ENCODE peak calls at places on chromosomes 2 and 18, in eight cellular contexts. Y, R, T, L, C, N, X and O are unnamed samples.

GRCh38 chr2:10985260-10985659 is 73.5 kb downstream of the KCNF1 start:
- DNase-seq in Y (no peak), R (no peak), T (peak; percentile 58), L (peak; percentile 20), C (no peak), N (no peak), X (no peak), O (no peak)

GRCh38 chr2:121993682-121994081 is 238.2 kb downstream of the TSN start:
- DNase-seq in Y (no peak), R (no peak), T (no peak), L (no peak), C (no peak), N (no peak), X (no peak), O (no peak)

GRCh38 chr2:218569661-218570500 is 1.2 kb downstream of the CNOT9 start:
- DNase-seq in Y (peak; percentile 72), R (no peak), T (peak; percentile 32), L (peak; percentile 62), C (peak; percentile 55), N (no peak), X (peak; percentile 56), O (peak; percentile 17)

GRCh38 chr18:76410033-76410432 is 85.0 kb downstream of the ZNF516 start:
- DNase-seq in Y (no peak), R (no peak), T (no peak), L (no peak), C (no peak), N (no peak), X (no peak), O (no peak)

GRCh38 chr2:127408004-127408806 is 10.0 kb upstream of the PROC start:
- DNase-seq in Y (peak; percentile 94), R (peak; percentile 37), T (peak; percentile 73), L (peak; percentile 83), C (peak; percentile 85), N (peak; percentile 57), X (peak; percentile 83), O (peak; percentile 62)

GRCh38 chr2:219701847-219702634 is 74.6 kb downstream of the SLC4A3 start:
- DNase-seq in Y (peak; percentile 21), R (no peak), T (no peak), L (peak; percentile 71), C (peak; percentile 68), N (no peak), X (peak; percentile 78), O (no peak)

GRCh38 chr2:12116228-12116750 is 369.9 kb downstream of the LPIN1 start:
- DNase-seq in Y (no peak), R (no peak), T (no peak), L (no peak), C (no peak), N (no peak), X (no peak), O (peak; percentile 74)

GRCh38 chr2:206846331-206846730 is 80.9 kb downstream of the FASTKD2 start:
- DNase-seq in Y (no peak), R (no peak), T (no peak), L (no peak), C (no peak), N (no peak), X (no peak), O (no peak)

GRCh38 chr2:64860321-64860751 is 128.9 kb upstream of the SLC1A4 start:
- DNase-seq in Y (no peak), R (no peak), T (no peak), L (no peak), C (no peak), N (no peak), X (no peak), O (peak; percentile 65)

GRCh38 chr2:64857581-64858471 is 131.4 kb upstream of the SLC1A4 start:
- DNase-seq in Y (peak; percentile 99), R (peak; percentile 39), T (no peak), L (peak; percentile 90), C (peak; percentile 67), N (no peak), X (peak; percentile 99), O (no peak)

GRCh38 chr2:64859208-64860161 is 129.7 kb upstream of the SLC1A4 start:
- DNase-seq in Y (peak; percentile 93), R (peak; percentile 86), T (peak; percentile 75), L (peak; percentile 96), C (peak; percentile 92), N (peak; percentile 63), X (peak; percentile 94), O (peak; percentile 74)

GRCh38 chr2:64860936-64861335 is 128.3 kb upstream of the SLC1A4 start:
- DNase-seq in Y (no peak), R (no peak), T (no peak), L (no peak), C (no peak), N (no peak), X (no peak), O (no peak)

GRCh38 chr2:64858541-64859031 is 130.6 kb upstream of the SLC1A4 start:
- DNase-seq in Y (no peak), R (no peak), T (no peak), L (no peak), C (no peak), N (no peak), X (no peak), O (no peak)
- H3K4me3 ChIP-seq in Y (no peak overlapping the region), R (no peak overlapping the region), T (no peak overlapping the region), L (no peak overlapping the region), C (no peak overlapping the region), N (no peak overlapping the region), X (no peak overlapping the region), O (no peak overlapping the region)

DNA sequence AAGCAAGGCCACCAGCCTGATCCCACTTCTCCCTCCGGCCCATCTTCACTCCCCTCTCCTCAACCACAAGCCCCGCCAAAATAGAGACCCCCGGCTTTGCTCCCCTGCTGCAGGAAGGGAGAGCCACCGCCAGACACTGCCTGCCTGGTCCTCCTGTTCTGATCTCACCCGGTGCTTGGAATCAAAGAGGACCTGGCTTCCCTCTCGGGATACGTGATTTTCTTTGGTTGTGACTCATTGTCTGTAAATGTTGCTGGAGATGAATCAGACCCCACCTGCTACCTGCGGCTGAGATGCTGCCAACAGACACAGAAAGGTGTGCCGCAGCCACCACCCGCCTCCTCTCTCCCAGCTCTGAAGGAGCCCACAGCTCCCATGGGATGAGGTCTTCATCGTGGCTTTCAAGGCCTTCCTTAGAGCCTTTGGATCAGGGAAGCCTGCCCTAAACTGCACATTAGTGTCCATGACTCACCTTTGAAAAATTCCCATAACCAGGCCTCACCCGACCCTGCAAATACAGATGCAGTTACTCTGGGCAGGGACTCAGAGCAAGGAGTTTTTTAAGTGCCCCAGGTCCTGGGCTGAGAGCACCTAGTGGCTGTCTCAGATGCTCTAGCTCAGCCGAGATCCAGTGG is 79.4 kb upstream of the ZNF532 start:
- DNase-seq in Y (peak; percentile 79), R (peak; percentile 71), T (peak; percentile 99), L (peak; percentile 77), C (peak; percentile 92), N (peak; percentile 88), X (peak; percentile 85), O (no peak)
- TF ChIP-seq CTCF in Y (peak; percentile 26), R (peak; percentile 20), T (peak; percentile 29), L (no peak), C (peak; percentile 15), N (no peak), X (peak; percentile 26), O (no peak)

GRCh38 chr18:26453370-26454030 is 94.9 kb downstream of the KCTD1 start:
- DNase-seq in Y (no peak), R (no peak), T (no peak), L (no peak), C (no peak), N (no peak), X (no peak), O (no peak)
- H3K4me3 ChIP-seq in Y (no peak overlapping the region), R (no peak overlapping the region), T (no peak overlapping the region), L (no peak overlapping the region), C (no peak overlapping the region), N (no peak overlapping the region), X (no peak overlapping the region), O (no peak overlapping the region)

DNA sequence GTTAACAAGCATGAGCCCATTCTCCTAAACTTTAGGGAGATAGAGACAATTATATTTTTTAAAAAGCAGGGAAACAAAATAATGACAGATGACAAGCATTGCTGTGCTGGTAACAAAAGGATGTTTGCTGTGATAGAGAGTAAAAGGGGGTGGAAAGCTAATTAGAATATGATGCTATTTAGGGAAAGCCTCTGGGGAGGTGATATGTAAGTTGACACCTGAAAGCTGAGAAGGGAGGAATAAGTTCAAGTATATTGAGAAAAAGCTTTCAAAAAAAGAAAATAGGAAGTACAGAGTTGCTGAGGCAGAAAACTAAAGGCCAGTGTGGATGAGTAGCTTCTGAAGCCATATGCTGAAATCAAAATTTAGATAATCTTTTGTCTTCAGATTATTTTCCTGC is 565.2 kb upstream of the NRXN1 start:
- DNase-seq in Y (no peak), R (no peak), T (no peak), L (no peak), C (no peak), N (no peak), X (no peak), O (no peak)
- TF ChIP-seq CTCF in Y (no peak), R (no peak), T (no peak), L (no peak), C (no peak), N (no peak), X (no peak), O (no peak)

GRCh38 chr2:198316852-198317395 is 512.5 kb downstream of the PLCL1 start:
- DNase-seq in Y (no peak), R (no peak), T (no peak), L (no peak), C (no peak), N (no peak), X (no peak), O (no peak)
- H3K4me3 ChIP-seq in Y (no peak overlapping the region), R (no peak overlapping the region), T (no peak overlapping the region), L (no peak overlapping the region), C (no peak overlapping the region), N (no peak overlapping the region), X (no peak overlapping the region), O (no peak overlapping the region)

DNA sequence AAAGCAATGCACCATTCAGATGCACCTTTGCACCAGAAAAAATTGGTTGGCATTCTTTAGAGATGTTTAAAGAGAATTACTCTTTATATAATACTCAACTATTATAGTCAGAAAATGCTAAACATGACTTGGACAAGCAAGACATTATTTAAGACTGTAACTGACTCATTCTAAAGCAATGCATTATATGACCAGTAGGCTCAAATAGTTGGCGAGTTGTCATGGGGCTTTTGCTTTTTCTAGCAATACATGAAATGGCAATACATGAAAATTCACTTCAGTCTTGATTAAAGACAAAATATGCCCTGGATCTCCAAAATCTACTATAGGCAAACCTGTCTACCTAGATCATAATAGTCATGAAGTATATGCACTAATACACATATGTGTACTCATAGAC is 216.9 kb upstream of the VWC2L start:
- DNase-seq in Y (no peak), R (peak; percentile 41), T (peak; percentile 67), L (peak; percentile 9), C (peak; percentile 68), N (peak; percentile 2), X (peak; percentile 72), O (no peak)
- TF ChIP-seq CTCF in Y (peak; percentile 12), R (no peak), T (no peak), L (no peak), C (no peak), N (no peak), X (peak; percentile 29), O (no peak)